ENCODE peak calls at places on chromosomes 13 and 19, in seven cellular contexts. Q is bronchial epithelial cell; H is H1; U is activated CD4-positive, alpha-beta T cell treated with anti-CD3 and anti-CD28 coated beads, Interleukin-2, amount 50 U/mL, for 1 hour; T is iris pigment epithelial cell; W is kidney tubule cell; I is foreskin fibroblast. X is an unnamed sample.

GRCh38 chr19:39430675-39431593 is 4.8 kb downstream of the RPS16 start:
- DNase-seq in Q (peak), H (peak), U (peak), T (peak), W (peak), I (no peak), X (no peak)

GRCh38 chr19:17026706-17027427 is at the start of gene CPAMD8:
- DNase-seq in Q (no peak), H (peak), U (no peak), T (no peak), W (no peak), I (no peak), X (no peak)

GRCh38 chr13:22451345-22451744 is 729.4 kb upstream of the SGCG start:
- DNase-seq in Q (no peak), H (no peak), U (no peak), T (no peak), W (peak), I (no peak), X (peak)

GRCh38 chr19:21022996-21023395 is 2.5 kb downstream of the ZNF430 start:
- DNase-seq in Q (peak), H (no peak), U (no peak), T (peak), W (peak), I (peak), X (peak)

GRCh38 chr13:28705734-28706133 is 13.0 kb downstream of the SLC46A3 start:
- DNase-seq in Q (no peak), H (no peak), U (no peak), T (peak), W (no peak), I (peak), X (no peak)

GRCh38 chr19:1924320-1924961 is 16.5 kb upstream of the CSNK1G2 start:
- DNase-seq in Q (no peak), H (no peak), U (no peak), T (no peak), W (no peak), I (no peak), X (no peak)

GRCh38 chr19:4361152-4362037 is 18.0 kb downstream of the MPND start:
- DNase-seq in Q (no peak), H (no peak), U (no peak), T (no peak), W (no peak), I (no peak), X (no peak)

GRCh38 chr13:20161275-20161950 is 561 bp upstream of the GJA3 start:
- DNase-seq in Q (no peak), H (peak), U (peak), T (no peak), W (no peak), I (peak), X (no peak)

GRCh38 chr19:43594710-43595604 is 977 bp downstream of the IRGQ start:
- DNase-seq in Q (peak), H (peak), U (peak), T (peak), W (peak), I (peak), X (no peak)

GRCh38 chr19:2312819-2313501 is 5.0 kb upstream of the LINGO3 start:
- DNase-seq in Q (no peak), H (peak), U (no peak), T (no peak), W (no peak), I (no peak), X (no peak)

GRCh38 chr19:45130888-45131615 is 29.7 kb downstream of the NKPD1 start:
- DNase-seq in Q (peak), H (no peak), U (no peak), T (peak), W (peak), I (no peak), X (no peak)

GRCh38 chr19:4866595-4867424 is 657 bp downstream of the PLIN3 start:
- DNase-seq in Q (no peak), H (peak), U (peak), T (peak), W (peak), I (no peak), X (peak)

GRCh38 chr19:13022859-13023636 is 27.8 kb downstream of the NFIX start:
- DNase-seq in Q (peak), H (no peak), U (no peak), T (peak), W (peak), I (peak), X (peak)

GRCh38 chr19:13164370-13165090 is 14.3 kb downstream of the IER2 start:
- DNase-seq in Q (peak), H (peak), U (peak), T (peak), W (peak), I (no peak), X (no peak)

GRCh38 chr19:20607943-20608342 is 42.4 kb upstream of the ZNF737 start:
- DNase-seq in Q (no peak), H (no peak), U (no peak), T (no peak), W (no peak), I (no peak), X (no peak)

GRCh38 chr19:23999821-24000610 is 85.3 kb downstream of the ZNF726 start:
- DNase-seq in Q (peak), H (no peak), U (no peak), T (no peak), W (peak), I (no peak), X (no peak)

GRCh38 chr19:3752492-3752891 is 9.0 kb downstream of the APBA3 start:
- DNase-seq in Q (no peak), H (no peak), U (no peak), T (no peak), W (no peak), I (no peak), X (no peak)